ENCODE peak calls at places on chromosome 15, in eight cellular contexts. G is fibroblast of the aortic adventitia, M is ELR, Q is tibial nerve, F is tibial artery, P is MCF 10A, Y is HT-29, J is left lung. V is an unnamed sample.

GRCh38 chr15:98292442-98293240 is 332.1 kb downstream of the ARRDC4 start:
- DNase-seq in P (peak; percentile 60), M (peak; percentile 48), G (peak; percentile 3), Q (peak; percentile 19), F (peak; percentile 27), J (peak; percentile 44), Y (peak; percentile 61), V (no peak)

GRCh38 chr15:72585659-72586058 is 68.8 kb upstream of the GOLGA6B start:
- DNase-seq in F (no peak), J (no peak), Y (peak; percentile 17), P (peak; percentile 22), Q (no peak), M (peak; percentile 40), G (peak; percentile 41), V (no peak)

GRCh38 chr15:65177901-65178300 is 7.2 kb downstream of the CLPX start:
- DNase-seq in G (no peak), J (no peak), P (peak; percentile 31), F (no peak), Q (no peak), M (peak; percentile 33), Y (peak; percentile 42), V (no peak)

GRCh38 chr15:38610748-38611147 is 46.1 kb upstream of the RASGRP1 start:
- DNase-seq in J (no peak), P (no peak), F (no peak), G (no peak), M (no peak), Y (no peak), Q (no peak), V (no peak)

GRCh38 chr15:43762824-43763223 is 13.9 kb downstream of the ELL3 start:
- DNase-seq in Y (no peak), Q (no peak), P (no peak), M (peak; percentile 6), J (no peak), F (no peak), G (no peak), V (no peak)

GRCh38 chr15:39287322-39288195 is 293.3 kb upstream of the THBS1 start:
- DNase-seq in G (no peak), P (peak; percentile 60), M (peak; percentile 74), Y (no peak), F (no peak), J (no peak), Q (no peak), V (no peak)

GRCh38 chr15:60134609-60135008 is 130.5 kb downstream of the FOXB1 start:
- DNase-seq in M (no peak), G (no peak), F (no peak), P (peak; percentile 24), J (no peak), Y (peak; percentile 41), Q (no peak), V (no peak)

GRCh38 chr15:73318463-73319351 is 50.1 kb downstream of the HCN4 start:
- DNase-seq in J (no peak), Y (no peak), F (no peak), M (no peak), G (no peak), P (no peak), Q (no peak), V (no peak)

GRCh38 chr15:70563561-70564095 is 199.7 kb downstream of the UACA start:
- DNase-seq in M (no peak), G (no peak), F (no peak), Q (no peak), P (no peak), Y (no peak), J (no peak), V (no peak)

GRCh38 chr15:35061171-35062163 is 23.6 kb downstream of the NANOGP8 start:
- DNase-seq in M (no peak), F (no peak), Q (no peak), Y (no peak), J (no peak), G (no peak), P (no peak), V (no peak)

GRCh38 chr15:90345859-90346258 is 6.2 kb upstream of the ZNF774 start:
- DNase-seq in P (no peak), M (no peak), F (peak; percentile 38), Q (no peak), Y (no peak), G (no peak), J (peak; percentile 45), V (no peak)

GRCh38 chr15:28122038-28122949 is 23.2 kb upstream of the OCA2 start:
- DNase-seq in M (no peak), Y (no peak), Q (no peak), F (no peak), J (no peak), P (no peak), G (no peak), V (no peak)

GRCh38 chr15:74793135-74794028 is 11.5 kb downstream of the CSK start:
- DNase-seq in G (no peak), Y (no peak), P (peak; percentile 43), F (no peak), Q (no peak), M (peak; percentile 45), J (no peak), V (no peak)

GRCh38 chr15:40915106-40915661 is 14.0 kb upstream of the DLL4 start:
- DNase-seq in P (no peak), Q (no peak), M (no peak), F (no peak), Y (no peak), J (no peak), G (no peak), V (no peak)

GRCh38 chr15:71577071-71577470 is 233.3 kb upstream of the NR2E3 start:
- DNase-seq in F (no peak), Y (no peak), M (no peak), J (no peak), P (no peak), Q (no peak), G (peak; percentile 14), V (no peak)

GRCh38 chr15:81010086-81010485 is 9.4 kb downstream of the TLNRD1 start:
- DNase-seq in F (no peak), J (no peak), G (no peak), P (no peak), Y (no peak), Q (no peak), M (no peak), V (no peak)

GRCh38 chr15:90862964-90863721 is 5.2 kb upstream of the FURIN start:
- DNase-seq in Y (no peak), G (peak; percentile 48), F (peak; percentile 55), J (peak; percentile 63), M (peak; percentile 18), P (peak; percentile 95), Q (no peak), V (no peak)

GRCh38 chr15:99704444-99704838 is 28.8 kb downstream of the LYSMD4 start:
- DNase-seq in F (no peak), Q (no peak), Y (peak; percentile 96), P (peak; percentile 88), M (peak; percentile 87), J (no peak), G (peak; percentile 93), V (peak; percentile 79)